ENCODE peak calls at places on chromosome 3, in seven cellular contexts. One of them, this sample, is unnamed.

GRCh38 chr3:55242921-55243320 is 244.2 kb downstream of the WNT5A start:
- DNase-seq in posterior cingulate gyrus: no peak
- DNase-seq in AG04450: no peak
- DNase-seq in HEK293T: no peak
- DNase-seq in activated naive CD8-positive, alpha-beta T cell treated with anti-CD3 and anti-CD28 coated beads, Interleukin-2, amount 50 U/mL, for 24 hours: no peak
- DNase-seq in psoas muscle: no peak
- DNase-seq in choroid plexus epithelial cell: no peak
- DNase-seq in this sample: peak

GRCh38 chr3:86814321-86814720 is 176.6 kb downstream of the VGLL3 start:
- DNase-seq in posterior cingulate gyrus: no peak
- DNase-seq in AG04450: no peak
- DNase-seq in HEK293T: no peak
- DNase-seq in activated naive CD8-positive, alpha-beta T cell treated with anti-CD3 and anti-CD28 coated beads, Interleukin-2, amount 50 U/mL, for 24 hours: no peak
- DNase-seq in psoas muscle: no peak
- DNase-seq in choroid plexus epithelial cell: no peak
- DNase-seq in this sample: no peak

GRCh38 chr3:125602752-125603649 is 7.7 kb upstream of the OSBPL11 start:
- DNase-seq in posterior cingulate gyrus: no peak
- DNase-seq in AG04450: no peak
- DNase-seq in HEK293T: no peak
- DNase-seq in activated naive CD8-positive, alpha-beta T cell treated with anti-CD3 and anti-CD28 coated beads, Interleukin-2, amount 50 U/mL, for 24 hours: no peak
- DNase-seq in psoas muscle: no peak
- DNase-seq in choroid plexus epithelial cell: peak
- DNase-seq in this sample: peak

GRCh38 chr3:99970198-99970597 is 144.1 kb downstream of the FILIP1L start:
- DNase-seq in posterior cingulate gyrus: no peak
- DNase-seq in AG04450: no peak
- DNase-seq in HEK293T: no peak
- DNase-seq in activated naive CD8-positive, alpha-beta T cell treated with anti-CD3 and anti-CD28 coated beads, Interleukin-2, amount 50 U/mL, for 24 hours: no peak
- DNase-seq in psoas muscle: no peak
- DNase-seq in choroid plexus epithelial cell: no peak
- DNase-seq in this sample: no peak

GRCh38 chr3:184688251-184688851 is 23.5 kb downstream of the MAGEF1 start:
- DNase-seq in posterior cingulate gyrus: no peak
- DNase-seq in AG04450: peak
- DNase-seq in HEK293T: no peak
- DNase-seq in activated naive CD8-positive, alpha-beta T cell treated with anti-CD3 and anti-CD28 coated beads, Interleukin-2, amount 50 U/mL, for 24 hours: no peak
- DNase-seq in psoas muscle: no peak
- DNase-seq in choroid plexus epithelial cell: peak
- DNase-seq in this sample: no peak

GRCh38 chr3:125245521-125245920 is 33.0 kb upstream of the SLC12A8 start:
- DNase-seq in posterior cingulate gyrus: no peak
- DNase-seq in AG04450: no peak
- DNase-seq in HEK293T: no peak
- DNase-seq in activated naive CD8-positive, alpha-beta T cell treated with anti-CD3 and anti-CD28 coated beads, Interleukin-2, amount 50 U/mL, for 24 hours: no peak
- DNase-seq in psoas muscle: no peak
- DNase-seq in choroid plexus epithelial cell: peak
- DNase-seq in this sample: no peak

GRCh38 chr3:43327184-43327950 is 41.0 kb downstream of the SNRK start:
- DNase-seq in posterior cingulate gyrus: no peak
- DNase-seq in AG04450: no peak
- DNase-seq in HEK293T: no peak
- DNase-seq in activated naive CD8-positive, alpha-beta T cell treated with anti-CD3 and anti-CD28 coated beads, Interleukin-2, amount 50 U/mL, for 24 hours: no peak
- DNase-seq in psoas muscle: no peak
- DNase-seq in choroid plexus epithelial cell: peak
- DNase-seq in this sample: no peak

GRCh38 chr3:132788299-132788698 is 66.1 kb upstream of the NPHP3 start:
- DNase-seq in posterior cingulate gyrus: no peak
- DNase-seq in AG04450: peak
- DNase-seq in HEK293T: no peak
- DNase-seq in activated naive CD8-positive, alpha-beta T cell treated with anti-CD3 and anti-CD28 coated beads, Interleukin-2, amount 50 U/mL, for 24 hours: no peak
- DNase-seq in psoas muscle: no peak
- DNase-seq in choroid plexus epithelial cell: peak
- DNase-seq in this sample: no peak

GRCh38 chr3:65685621-65686020 is 353.1 kb downstream of the MAGI1 start:
- DNase-seq in posterior cingulate gyrus: no peak
- DNase-seq in AG04450: no peak
- DNase-seq in HEK293T: no peak
- DNase-seq in activated naive CD8-positive, alpha-beta T cell treated with anti-CD3 and anti-CD28 coated beads, Interleukin-2, amount 50 U/mL, for 24 hours: no peak
- DNase-seq in psoas muscle: no peak
- DNase-seq in choroid plexus epithelial cell: peak
- DNase-seq in this sample: peak

GRCh38 chr3:169323580-169324453 is 339.7 kb downstream of the MECOM start:
- DNase-seq in posterior cingulate gyrus: no peak
- DNase-seq in AG04450: peak
- DNase-seq in HEK293T: no peak
- DNase-seq in activated naive CD8-positive, alpha-beta T cell treated with anti-CD3 and anti-CD28 coated beads, Interleukin-2, amount 50 U/mL, for 24 hours: no peak
- DNase-seq in psoas muscle: no peak
- DNase-seq in choroid plexus epithelial cell: peak
- DNase-seq in this sample: no peak

GRCh38 chr3:194633349-194634004 is at the start of gene TMEM44:
- DNase-seq in posterior cingulate gyrus: no peak
- DNase-seq in AG04450: peak
- DNase-seq in HEK293T: peak
- DNase-seq in activated naive CD8-positive, alpha-beta T cell treated with anti-CD3 and anti-CD28 coated beads, Interleukin-2, amount 50 U/mL, for 24 hours: peak
- DNase-seq in psoas muscle: peak
- DNase-seq in choroid plexus epithelial cell: peak
- DNase-seq in this sample: peak

GRCh38 chr3:61715886-61716527 is 154.6 kb downstream of the PTPRG start:
- DNase-seq in posterior cingulate gyrus: no peak
- DNase-seq in AG04450: no peak
- DNase-seq in HEK293T: peak
- DNase-seq in activated naive CD8-positive, alpha-beta T cell treated with anti-CD3 and anti-CD28 coated beads, Interleukin-2, amount 50 U/mL, for 24 hours: no peak
- DNase-seq in psoas muscle: no peak
- DNase-seq in choroid plexus epithelial cell: no peak
- DNase-seq in this sample: peak